ENCODE peak calls at places on chromosomes 13 and 19, in eight cellular contexts. V is left ventricle myocardium superior; K is testis; J is stimulated activated CD4-positive, alpha-beta T cell treated with anti-CD3 and anti-CD28 coated beads, Interleukin-1b, Interleukin-23, amount 100 ng/mL, for 24 hours; O is NCI-H1417; B is BJ; C is AG10803; I is fibroblast of villous mesenchyme. P is an unnamed sample.

GRCh38 chr19:12840091-12841079 is 2.1 kb downstream of the MAST1 start:
- DNase-seq in V (peak; percentile 50), K (peak; percentile 82), J (no peak), O (peak; percentile 86), B (peak; percentile 25), C (peak; percentile 46), I (peak; percentile 53), P (no peak)

GRCh38 chr19:16208064-16208759 is 10.5 kb downstream of the AP1M1 start:
- DNase-seq in V (no peak), K (no peak), J (no peak), O (no peak), B (no peak), C (no peak), I (no peak), P (no peak)

GRCh38 chr19:38251564-38252051 is 4.6 kb downstream of the PPP1R14A start:
- DNase-seq in V (peak; percentile 71), K (peak; percentile 71), J (no peak), O (no peak), B (no peak), C (peak; percentile 31), I (no peak), P (no peak)

GRCh38 chr13:32264407-32264806 is 50.8 kb downstream of the ZAR1L start:
- DNase-seq in V (peak; percentile 67), K (peak; percentile 34), J (no peak), O (no peak), B (no peak), C (no peak), I (peak; percentile 37), P (no peak)

GRCh38 chr19:54189020-54189667 is at the start of gene MBOAT7:
- DNase-seq in V (no peak), K (no peak), J (no peak), O (no peak), B (no peak), C (no peak), I (no peak), P (no peak)

GRCh38 chr13:34577051-34577450 is 365.0 kb upstream of the NBEA start:
- DNase-seq in V (no peak), K (no peak), J (no peak), O (no peak), B (no peak), C (peak; percentile 76), I (peak; percentile 14), P (peak; percentile 3)

GRCh38 chr13:51101636-51102218 is 9.3 kb downstream of the C13orf42 start:
- DNase-seq in V (no peak), K (no peak), J (no peak), O (peak; percentile 43), B (no peak), C (no peak), I (no peak), P (no peak)

GRCh38 chr19:55472463-55472862 is 4.0 kb upstream of the ZNF628 start:
- DNase-seq in V (no peak), K (no peak), J (no peak), O (no peak), B (no peak), C (peak; percentile 86), I (peak; percentile 52), P (no peak)

GRCh38 chr19:47111081-47111589 is 2.4 kb downstream of the ZC3H4 start:
- DNase-seq in V (peak; percentile 49), K (no peak), J (no peak), O (peak; percentile 38), B (no peak), C (no peak), I (no peak), P (no peak)

GRCh38 chr19:17510220-17510993 is 1.0 kb upstream of the PGLS start:
- DNase-seq in V (no peak), K (no peak), J (no peak), O (no peak), B (no peak), C (peak; percentile 33), I (peak; percentile 25), P (no peak)

GRCh38 chr13:27159806-27160563 is 11.6 kb downstream of the USP12 start:
- DNase-seq in V (no peak), K (no peak), J (no peak), O (no peak), B (no peak), C (no peak), I (no peak), P (no peak)

GRCh38 chr19:15381429-15381828 is 1.8 kb upstream of the AKAP8 start:
- DNase-seq in V (no peak), K (no peak), J (no peak), O (no peak), B (no peak), C (no peak), I (no peak), P (no peak)

GRCh38 chr19:40271706-40272105 is 13.4 kb downstream of the AKT2 start:
- DNase-seq in V (no peak), K (no peak), J (no peak), O (no peak), B (no peak), C (no peak), I (no peak), P (no peak)

GRCh38 chr19:28018499-28018898 is 1194.5 kb downstream of the UQCRFS1 start:
- DNase-seq in V (no peak), K (no peak), J (no peak), O (no peak), B (no peak), C (no peak), I (no peak), P (no peak)

GRCh38 chr13:39016789-39017188 is 21.1 kb downstream of the PROSER1 start:
- DNase-seq in V (no peak), K (peak; percentile 33), J (no peak), O (no peak), B (no peak), C (peak; percentile 15), I (peak; percentile 24), P (no peak)

GRCh38 chr19:2249010-2249866 is at the start of gene AMH:
- DNase-seq in V (peak; percentile 26), K (peak; percentile 82), J (no peak), O (no peak), B (no peak), C (no peak), I (no peak), P (no peak)

GRCh38 chr13:28438067-28438466 is 56.9 kb downstream of the FLT1 start:
- DNase-seq in V (no peak), K (no peak), J (no peak), O (no peak), B (no peak), C (no peak), I (no peak), P (no peak)

GRCh38 chr13:47903836-47904235 is 97.2 kb downstream of the SUCLA2 start:
- DNase-seq in V (no peak), K (no peak), J (no peak), O (no peak), B (peak; percentile 31), C (peak; percentile 66), I (peak; percentile 87), P (no peak)

GRCh38 chr19:44988896-44989563 is 12.2 kb upstream of the RELB start:
- DNase-seq in V (peak; percentile 74), K (peak; percentile 73), J (peak; percentile 44), O (peak; percentile 2), B (no peak), C (peak; percentile 59), I (peak; percentile 63), P (peak; percentile 22)

GRCh38 chr13:63393112-63393511 is 1977.5 kb upstream of the PCDH20 start:
- DNase-seq in V (no peak), K (no peak), J (no peak), O (no peak), B (no peak), C (no peak), I (no peak), P (no peak)

GRCh38 chr13:42819712-42820111 is 38.3 kb downstream of the FAM216B start:
- DNase-seq in V (no peak), K (no peak), J (no peak), O (no peak), B (no peak), C (no peak), I (no peak), P (no peak)

GRCh38 chr19:29583196-29584006 is 22.7 kb upstream of the POP4 start:
- DNase-seq in V (no peak), K (no peak), J (no peak), O (no peak), B (no peak), C (peak; percentile 13), I (no peak), P (no peak)

GRCh38 chr13:87497426-87497825 is 173.7 kb upstream of the SLITRK5 start:
- DNase-seq in V (no peak), K (no peak), J (no peak), O (no peak), B (no peak), C (no peak), I (no peak), P (no peak)

P was measured in HS-27A.